ENCODE peak calls at places on chromosomes 12 and 14, in nine cellular contexts. P, T, C, K, S, D, H, N and X are unnamed samples. For H3K9me3, the result is how much of the 10 kb centered on the place peaks cover.

GRCh38 chr14:89507926-89508460 is 91.0 kb upstream of the FOXN3 start:
- DNase-seq in P (no peak), T (no peak), C (no peak), K (no peak), S (peak), D (no peak), H (no peak), N (no peak), X (no peak)

GRCh38 chr12:23084236-23084995 is 459.4 kb downstream of the ETNK1 start:
- DNase-seq in P (no peak), T (no peak), C (no peak), K (no peak), S (peak), D (no peak), H (no peak), N (no peak), X (no peak)

GRCh38 chr12:81083906-81084513 is 6.1 kb downstream of the ACSS3 start:
- DNase-seq in P (no peak), T (no peak), C (no peak), K (no peak), S (no peak), D (no peak), H (no peak), N (no peak), X (no peak)

GRCh38 chr12:51855586-51856428 is 7.3 kb upstream of the FIGNL2 start:
- DNase-seq in P (no peak), T (no peak), C (no peak), K (peak), S (peak), D (no peak), H (peak), N (no peak), X (no peak)

GRCh38 chr14:75434557-75435248 is 6.9 kb downstream of the JDP2 start:
- DNase-seq in P (no peak), T (no peak), C (no peak), K (no peak), S (no peak), D (no peak), H (no peak), N (no peak), X (no peak)

GRCh38 chr14:90940318-90940962 is 120.0 kb downstream of the RPS6KA5 start:
- DNase-seq in P (no peak), T (no peak), C (no peak), K (no peak), S (no peak), D (no peak), H (no peak), N (no peak), X (no peak)

GRCh38 chr14:102229739-102230092 is 75.2 kb downstream of the MOK start:
- DNase-seq in P (no peak), T (no peak), C (no peak), K (no peak), S (no peak), D (no peak), H (no peak), N (no peak), X (no peak)

GRCh38 chr14:67998804-67999203 is 179.2 kb downstream of the RAD51B start:
- DNase-seq in P (no peak), T (no peak), C (no peak), K (no peak), S (no peak), D (no peak), H (no peak), N (no peak), X (no peak)

GRCh38 chr14:90383126-90383730 is 13.6 kb upstream of the CALM1 start:
- DNase-seq in P (peak), T (peak), C (peak), K (peak), S (peak), D (peak), H (peak), N (peak), X (peak)

GRCh38 chr12:3242199-3242863 is 165.2 kb downstream of the TSPAN9 start:
- DNase-seq in P (peak), T (no peak), C (no peak), K (peak), S (no peak), D (no peak), H (no peak), N (no peak), X (no peak)

GRCh38 chr14:99879401-99880295 is 86.4 kb downstream of the EML1 start:
- DNase-seq in P (no peak), T (no peak), C (no peak), K (no peak), S (peak), D (no peak), H (no peak), N (peak), X (no peak)

GRCh38 chr14:19878029-19878642 is 3.2 kb downstream of the OR4K2 start:
- DNase-seq in P (no peak), T (no peak), C (no peak), K (no peak), S (no peak), D (no peak), H (no peak), N (no peak), X (no peak)

GRCh38 chr14:31085027-31085426 is 58.8 kb upstream of the STRN3 start:
- DNase-seq in P (no peak), T (no peak), C (no peak), K (no peak), S (no peak), D (no peak), H (no peak), N (no peak), X (no peak)

GRCh38 chr14:25006961-25007795 is 42.8 kb downstream of the STXBP6 start:
- DNase-seq in P (no peak), T (no peak), C (no peak), K (no peak), S (peak), D (no peak), H (peak), N (no peak), X (no peak)

GRCh38 chr14:61575126-61575525 is 120.2 kb upstream of the HIF1A start:
- DNase-seq in P (no peak), T (no peak), C (no peak), K (no peak), S (no peak), D (no peak), H (no peak), N (no peak), X (no peak)

GRCh38 chr12:111451649-111452129 is 46.0 kb downstream of the SH2B3 start:
- DNase-seq in P (no peak), T (peak), C (no peak), K (no peak), S (no peak), D (no peak), H (peak), N (no peak), X (no peak)

GRCh38 chr12:63150255-63151060 is 543 bp downstream of the AVPR1A start:
- DNase-seq in P (peak), T (no peak), C (peak), K (peak), S (no peak), D (peak), H (no peak), N (peak), X (no peak)

GRCh38 chr12:110102255-110102654 is 21.9 kb upstream of the IFT81 start:
- DNase-seq in P (no peak), T (no peak), C (no peak), K (no peak), S (peak), D (no peak), H (peak), N (no peak), X (no peak)

GRCh38 chr14:101072945-101073597 is 169.5 kb upstream of the RTL1 start:
- DNase-seq in P (no peak), T (peak), C (no peak), K (no peak), S (peak), D (peak), H (peak), N (peak), X (no peak)

GRCh38 chr12:124231980-124232653 is 62.8 kb upstream of the RFLNA start:
- DNase-seq in P (peak), T (peak), C (no peak), K (no peak), S (no peak), D (peak), H (no peak), N (no peak), X (no peak)

GRCh38 chr12:38666425-38666824 is 239.0 kb downstream of the CPNE8 start:
- DNase-seq in P (no peak), T (no peak), C (no peak), K (no peak), S (no peak), D (no peak), H (no peak), N (no peak), X (no peak)

GRCh38 chr12:108043750-108044149 is 85.3 kb upstream of the WSCD2 start:
- DNase-seq in P (no peak), T (no peak), C (no peak), K (no peak), S (no peak), D (no peak), H (no peak), N (no peak), X (no peak)

DNA sequence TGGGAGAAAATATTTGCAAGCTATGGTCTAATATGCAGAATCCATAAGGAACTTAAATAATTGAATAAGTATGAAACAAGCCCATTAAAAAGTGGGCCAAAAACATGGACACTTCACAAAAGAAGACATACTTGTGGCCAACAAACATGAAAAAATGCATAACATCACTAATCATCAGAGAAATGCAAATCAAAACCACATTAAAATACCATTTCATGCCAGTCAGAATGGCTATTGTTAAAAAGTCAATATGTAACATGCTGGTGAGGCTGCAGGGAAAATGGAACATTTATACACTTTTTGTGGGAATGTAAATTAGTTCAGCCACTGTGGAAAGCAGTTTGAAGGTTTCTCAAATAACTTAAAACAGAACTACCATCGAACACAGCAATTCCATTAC is 945.4 kb upstream of the FLRT2 start:
- DNase-seq in P (no peak), T (no peak), C (no peak), K (no peak), S (peak), D (no peak), H (no peak), N (no peak), X (no peak)
- H3K9me3 ChIP-seq in P (under half), T (under half), C (under half), K (under half), S (under half), D (under half), H (under half), N (under half), X (under half)

GRCh38 chr12:118603610-118604361 is 227.4 kb downstream of the SUDS3 start:
- DNase-seq in P (no peak), T (no peak), C (peak), K (no peak), S (no peak), D (no peak), H (no peak), N (no peak), X (no peak)
- TF ChIP-seq CTCF in P (no peak), T (no peak), C (no peak), K (no peak), S (no peak), D (no peak), H (no peak), N (no peak), X (no peak)

GRCh38 chr12:123058980-123059379 is 78.5 kb downstream of the ARL6IP4 start:
- DNase-seq in P (no peak), T (no peak), C (no peak), K (no peak), S (no peak), D (peak), H (no peak), N (no peak), X (no peak)
- H3K27ac ChIP-seq in P (peak), T (peak), C (no peak), K (peak), S (no peak), D (peak), H (peak), N (peak), X (no peak)

GRCh38 chr14:98120831-98121464 is 1151.0 kb downstream of the BCL11B start:
- DNase-seq in P (no peak), T (no peak), C (no peak), K (no peak), S (no peak), D (no peak), H (no peak), N (no peak), X (no peak)
- H3K9me3 ChIP-seq in P (under half), T (under half), C (under half), K (under half), S (under half), D (under half), H (under half), N (under half), X (under half)

GRCh38 chr12:66111605-66112004 is 18.9 kb downstream of the LLPH start:
- DNase-seq in P (no peak), T (no peak), C (no peak), K (no peak), S (no peak), D (no peak), H (no peak), N (no peak), X (no peak)

GRCh38 chr12:66103011-66103913 is 27.3 kb downstream of the LLPH start:
- DNase-seq in P (no peak), T (no peak), C (no peak), K (no peak), S (no peak), D (no peak), H (no peak), N (no peak), X (no peak)

GRCh38 chr12:66113471-66113870 is 17.1 kb downstream of the LLPH start:
- DNase-seq in P (no peak), T (no peak), C (no peak), K (no peak), S (no peak), D (no peak), H (no peak), N (no peak), X (no peak)

DNA sequence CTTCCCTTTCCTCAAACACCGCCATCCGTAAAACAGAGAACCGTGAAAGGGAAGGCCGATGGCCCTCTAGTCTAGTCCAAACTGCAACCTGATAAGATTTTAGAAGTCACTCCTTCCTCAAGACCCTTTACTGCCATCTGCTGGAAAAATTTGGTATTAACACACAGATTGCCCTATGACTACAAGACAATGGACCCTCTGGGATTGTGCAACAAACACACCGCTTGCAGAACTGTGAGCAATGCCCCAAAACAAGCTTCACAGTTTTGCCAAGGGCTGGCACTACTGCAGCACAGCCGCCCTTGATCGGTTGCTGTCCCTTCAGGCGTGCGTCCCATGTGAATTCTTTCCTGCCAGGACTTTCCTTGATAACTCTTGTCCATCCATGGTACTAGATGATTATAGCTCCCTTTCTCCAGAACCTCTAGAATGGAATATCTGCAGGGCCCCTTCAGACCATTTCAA is 23.1 kb downstream of the LLPH start:
- DNase-seq in P (peak), T (peak), C (peak), K (no peak), S (peak), D (no peak), H (peak), N (peak), X (peak)
- TF ChIP-seq CTCF in P (peak), T (no peak), C (peak), K (peak), S (peak), D (peak), H (peak), N (peak), X (peak)

GRCh38 chr12:4956968-4957367 is 47.3 kb downstream of the KCNA1 start:
- DNase-seq in P (no peak), T (no peak), C (no peak), K (no peak), S (no peak), D (no peak), H (no peak), N (no peak), X (no peak)
- H3K27ac ChIP-seq in P (no peak), T (no peak), C (no peak), K (no peak), S (no peak), D (no peak), H (no peak), N (no peak), X (no peak)

GRCh38 chr12:44476683-44477082 is 399.4 kb downstream of the NELL2 start:
- DNase-seq in P (no peak), T (no peak), C (no peak), K (no peak), S (no peak), D (no peak), H (no peak), N (no peak), X (no peak)

DNA sequence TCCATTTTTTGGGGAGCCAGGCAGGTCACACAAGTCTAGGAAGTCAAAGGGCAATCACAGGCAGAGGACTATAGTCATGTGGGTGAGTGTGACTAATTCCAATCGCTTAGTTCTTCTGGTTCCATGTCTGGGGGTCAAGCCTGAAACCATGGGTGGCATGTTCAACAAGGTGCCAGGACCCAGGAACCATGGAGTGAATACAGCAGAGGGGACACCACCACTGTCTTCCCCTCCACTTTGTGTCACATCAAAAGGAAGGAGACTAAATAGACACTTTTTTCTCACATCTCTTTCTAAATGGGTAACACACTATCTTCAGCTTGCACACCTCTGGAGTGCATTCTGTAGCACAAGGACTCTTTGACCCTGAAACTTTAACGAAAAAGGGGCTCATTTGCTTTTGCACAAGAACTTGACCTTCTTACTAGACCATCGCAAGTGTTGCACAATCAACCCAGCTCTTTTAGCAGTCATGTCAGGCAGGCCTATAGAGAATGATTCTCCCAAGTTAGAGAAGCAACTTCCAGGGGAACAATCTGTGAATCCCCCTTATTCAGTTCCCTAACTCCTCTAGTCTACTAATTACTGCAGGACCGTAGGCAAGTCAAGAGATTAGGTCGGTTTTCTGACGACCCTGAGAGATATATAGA is 398.7 kb downstream of the NELL2 start:
- DNase-seq in P (no peak), T (no peak), C (no peak), K (no peak), S (no peak), D (no peak), H (no peak), N (no peak), X (no peak)
- H3K9me3 ChIP-seq in P (under half), T (under half), C (under half), K (under half), S (under half), D (under half), H (under half), N (under half), X (under half)

DNA sequence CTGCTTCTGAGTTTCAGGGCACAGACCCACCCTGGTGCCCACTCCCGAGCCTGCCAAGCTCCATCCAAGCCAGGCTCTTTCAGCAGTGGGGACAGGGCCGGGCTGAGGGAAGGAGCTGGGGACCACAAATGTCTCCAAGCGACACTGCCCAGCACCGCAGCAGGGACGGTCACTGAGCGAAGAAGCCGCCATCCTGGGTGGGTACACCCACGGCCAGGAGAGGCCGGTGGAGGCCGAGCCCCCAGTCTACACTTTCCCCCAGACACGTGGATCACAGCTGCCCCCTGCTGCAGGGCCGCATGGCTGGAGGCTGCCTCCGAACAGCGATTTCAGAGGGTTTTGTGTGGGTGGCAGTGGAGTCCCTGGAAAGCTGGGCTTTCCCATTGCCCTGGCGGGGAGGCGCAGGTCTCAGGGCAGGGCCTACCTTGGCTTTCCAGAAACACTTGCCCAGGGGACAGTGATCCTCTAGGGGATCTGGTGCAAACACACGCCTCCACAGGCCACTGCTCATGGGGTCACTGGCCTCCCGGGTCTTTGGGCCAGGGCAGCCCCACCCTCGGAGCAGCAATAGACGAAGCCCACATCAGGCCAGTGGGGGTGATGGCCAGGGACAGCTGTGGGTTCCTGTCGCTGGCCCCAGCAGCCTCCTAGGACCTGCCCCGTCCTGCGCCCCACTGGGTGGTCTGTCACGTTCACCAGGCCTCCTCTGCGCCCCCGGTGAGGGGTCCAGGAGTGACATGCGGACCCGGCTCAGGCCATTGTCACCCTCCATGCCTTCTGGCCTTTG is 1.2 kb upstream of the GPR132 start:
- DNase-seq in P (no peak), T (no peak), C (no peak), K (no peak), S (no peak), D (no peak), H (no peak), N (no peak), X (no peak)
- TF ChIP-seq CTCF in P (no peak), T (no peak), C (no peak), K (no peak), S (no peak), D (no peak), H (no peak), N (no peak), X (no peak)

DNA sequence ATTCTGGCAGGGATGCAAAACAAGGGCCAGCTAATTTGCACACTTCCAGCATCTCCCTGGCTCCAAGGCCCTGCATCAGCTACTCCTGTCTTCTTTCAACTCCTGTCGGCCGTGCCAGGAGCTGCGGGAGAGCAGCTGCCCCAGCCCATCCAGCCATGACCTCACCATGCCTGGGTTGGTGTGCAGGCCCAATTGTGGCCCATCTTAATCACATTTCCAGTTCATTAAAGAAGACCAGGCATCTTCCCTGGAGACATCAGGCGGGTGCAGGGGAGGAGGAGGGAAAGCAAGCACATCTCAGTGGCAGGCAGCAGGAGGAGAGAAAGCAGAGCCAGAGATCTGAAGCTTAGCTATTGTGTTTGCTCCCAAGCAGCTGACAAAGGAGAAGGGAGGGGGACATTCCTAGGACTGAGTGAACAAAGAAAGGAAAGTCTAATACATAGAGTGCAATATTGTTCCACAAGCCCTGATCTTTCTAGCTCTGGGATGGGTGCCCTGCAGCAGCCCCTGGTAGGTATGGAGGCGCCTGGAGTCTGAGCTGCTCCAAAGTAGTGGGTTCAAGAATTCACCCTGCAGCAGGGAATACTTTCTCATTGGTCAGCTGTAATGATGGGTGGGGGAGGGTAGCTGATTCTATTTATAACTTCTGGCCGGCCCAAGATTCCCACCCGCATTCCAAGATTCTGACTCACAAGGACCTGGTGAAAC is 40.1 kb downstream of the VWF start:
- DNase-seq in P (no peak), T (no peak), C (no peak), K (no peak), S (peak), D (no peak), H (peak), N (peak), X (no peak)
- H3K27ac ChIP-seq in P (no peak), T (peak), C (no peak), K (peak), S (peak), D (no peak), H (peak), N (peak), X (no peak)